ENCODE peak calls at places on chromosome 1, in five cellular contexts. One of them, this sample, is unnamed.

GRCh38 chr1:100131623-100132022 is 1.1 kb downstream of the SASS6 start:
- DNase-seq in NCI-H2107: no peak
- DNase-seq in DMS 273 treated with DMSO at 0.1 percent for 48 hours: no peak
- DNase-seq in stimulated activated CD4-positive, alpha-beta T cell treated with anti-CD3 and anti-CD28 coated beads, Interleukin-4, amount 100 ng/mL, for 4 hours: no peak
- DNase-seq in adrenal gland: no peak
- DNase-seq in this sample: no peak

GRCh38 chr1:150513275-150513885 is 2.2 kb upstream of the FALEC start:
- DNase-seq in NCI-H2107: no peak
- DNase-seq in DMS 273 treated with DMSO at 0.1 percent for 48 hours: peak
- DNase-seq in stimulated activated CD4-positive, alpha-beta T cell treated with anti-CD3 and anti-CD28 coated beads, Interleukin-4, amount 100 ng/mL, for 4 hours: no peak
- DNase-seq in adrenal gland: no peak
- DNase-seq in this sample: no peak

GRCh38 chr1:72282690-72283203 is 408 bp upstream of the NEGR1 start:
- DNase-seq in NCI-H2107: peak
- DNase-seq in DMS 273 treated with DMSO at 0.1 percent for 48 hours: peak
- DNase-seq in stimulated activated CD4-positive, alpha-beta T cell treated with anti-CD3 and anti-CD28 coated beads, Interleukin-4, amount 100 ng/mL, for 4 hours: peak
- DNase-seq in adrenal gland: peak
- DNase-seq in this sample: peak

GRCh38 chr1:184563308-184563707 is 176.5 kb downstream of the C1orf21 start:
- DNase-seq in NCI-H2107: no peak
- DNase-seq in DMS 273 treated with DMSO at 0.1 percent for 48 hours: no peak
- DNase-seq in stimulated activated CD4-positive, alpha-beta T cell treated with anti-CD3 and anti-CD28 coated beads, Interleukin-4, amount 100 ng/mL, for 4 hours: no peak
- DNase-seq in adrenal gland: no peak
- DNase-seq in this sample: no peak

GRCh38 chr1:245290836-245291235 is 136.1 kb downstream of the KIF26B start:
- DNase-seq in NCI-H2107: no peak
- DNase-seq in DMS 273 treated with DMSO at 0.1 percent for 48 hours: no peak
- DNase-seq in stimulated activated CD4-positive, alpha-beta T cell treated with anti-CD3 and anti-CD28 coated beads, Interleukin-4, amount 100 ng/mL, for 4 hours: no peak
- DNase-seq in adrenal gland: no peak
- DNase-seq in this sample: no peak

GRCh38 chr1:182450087-182450486 is at the start of gene RGSL1:
- DNase-seq in NCI-H2107: no peak
- DNase-seq in DMS 273 treated with DMSO at 0.1 percent for 48 hours: no peak
- DNase-seq in stimulated activated CD4-positive, alpha-beta T cell treated with anti-CD3 and anti-CD28 coated beads, Interleukin-4, amount 100 ng/mL, for 4 hours: no peak
- DNase-seq in adrenal gland: no peak
- DNase-seq in this sample: no peak

GRCh38 chr1:7121622-7121988 is 336.4 kb downstream of the CAMTA1 start:
- DNase-seq in NCI-H2107: no peak
- DNase-seq in DMS 273 treated with DMSO at 0.1 percent for 48 hours: no peak
- DNase-seq in stimulated activated CD4-positive, alpha-beta T cell treated with anti-CD3 and anti-CD28 coated beads, Interleukin-4, amount 100 ng/mL, for 4 hours: no peak
- DNase-seq in adrenal gland: peak
- DNase-seq in this sample: no peak

GRCh38 chr1:235781807-235782206 is 84.9 kb downstream of the LYST start:
- DNase-seq in NCI-H2107: no peak
- DNase-seq in DMS 273 treated with DMSO at 0.1 percent for 48 hours: no peak
- DNase-seq in stimulated activated CD4-positive, alpha-beta T cell treated with anti-CD3 and anti-CD28 coated beads, Interleukin-4, amount 100 ng/mL, for 4 hours: no peak
- DNase-seq in adrenal gland: no peak
- DNase-seq in this sample: no peak

GRCh38 chr1:68255301-68255700 is 23.0 kb upstream of the WLS start:
- DNase-seq in NCI-H2107: no peak
- DNase-seq in DMS 273 treated with DMSO at 0.1 percent for 48 hours: no peak
- DNase-seq in stimulated activated CD4-positive, alpha-beta T cell treated with anti-CD3 and anti-CD28 coated beads, Interleukin-4, amount 100 ng/mL, for 4 hours: no peak
- DNase-seq in adrenal gland: no peak
- DNase-seq in this sample: no peak

GRCh38 chr1:16717174-16718108 is 22.9 kb upstream of the RNU1-4 start:
- DNase-seq in NCI-H2107: peak
- DNase-seq in DMS 273 treated with DMSO at 0.1 percent for 48 hours: no peak
- DNase-seq in stimulated activated CD4-positive, alpha-beta T cell treated with anti-CD3 and anti-CD28 coated beads, Interleukin-4, amount 100 ng/mL, for 4 hours: no peak
- DNase-seq in adrenal gland: no peak
- DNase-seq in this sample: no peak

GRCh38 chr1:60265560-60266535 is 192.3 kb upstream of the C1orf87 start:
- DNase-seq in NCI-H2107: no peak
- DNase-seq in DMS 273 treated with DMSO at 0.1 percent for 48 hours: no peak
- DNase-seq in stimulated activated CD4-positive, alpha-beta T cell treated with anti-CD3 and anti-CD28 coated beads, Interleukin-4, amount 100 ng/mL, for 4 hours: no peak
- DNase-seq in adrenal gland: no peak
- DNase-seq in this sample: no peak